ENCODE peak calls at places on chromosomes 11 and 22, in nine cellular contexts. H, U, F, N, D, E, Y, X and O are unnamed samples.

GRCh38 chr11:110433393-110434333 is 3.9 kb downstream of the FDX1 start:
- DNase-seq in H (no peak), U (no peak), F (no peak), N (no peak), D (no peak), E (no peak), Y (peak), X (peak), O (no peak)

GRCh38 chr22:38461414-38462081 is 6.3 kb upstream of the KDELR3 start:
- DNase-seq in H (peak), U (peak), F (peak), N (peak), D (peak), E (peak), Y (peak), X (peak), O (peak)

GRCh38 chr22:35434061-35434750 is 34.3 kb downstream of the MCM5 start:
- DNase-seq in H (no peak), U (no peak), F (no peak), N (no peak), D (no peak), E (no peak), Y (peak), X (no peak), O (no peak)

GRCh38 chr11:68870470-68870869 is 28.8 kb upstream of the CPT1A start:
- DNase-seq in H (no peak), U (no peak), F (no peak), N (no peak), D (no peak), E (no peak), Y (no peak), X (no peak), O (no peak)

GRCh38 chr11:75450236-75450635 is 17.2 kb upstream of the KLHL35 start:
- DNase-seq in H (no peak), U (no peak), F (no peak), N (no peak), D (no peak), E (no peak), Y (no peak), X (no peak), O (no peak)

GRCh38 chr11:66417000-66417399 is 3.8 kb upstream of the NPAS4 start:
- DNase-seq in H (no peak), U (no peak), F (no peak), N (no peak), D (no peak), E (no peak), Y (no peak), X (no peak), O (no peak)

GRCh38 chr11:107653077-107653476 is 58.8 kb downstream of the SLN start:
- DNase-seq in H (no peak), U (no peak), F (no peak), N (no peak), D (no peak), E (no peak), Y (no peak), X (no peak), O (no peak)

GRCh38 chr22:38243007-38243775 is 29.6 kb downstream of the TMEM184B start:
- DNase-seq in H (no peak), U (no peak), F (no peak), N (peak), D (peak), E (no peak), Y (peak), X (peak), O (peak)

GRCh38 chr11:90737328-90738050 is 514.6 kb upstream of the CHORDC1 start:
- DNase-seq in H (no peak), U (no peak), F (no peak), N (no peak), D (peak), E (no peak), Y (no peak), X (no peak), O (no peak)

DNA sequence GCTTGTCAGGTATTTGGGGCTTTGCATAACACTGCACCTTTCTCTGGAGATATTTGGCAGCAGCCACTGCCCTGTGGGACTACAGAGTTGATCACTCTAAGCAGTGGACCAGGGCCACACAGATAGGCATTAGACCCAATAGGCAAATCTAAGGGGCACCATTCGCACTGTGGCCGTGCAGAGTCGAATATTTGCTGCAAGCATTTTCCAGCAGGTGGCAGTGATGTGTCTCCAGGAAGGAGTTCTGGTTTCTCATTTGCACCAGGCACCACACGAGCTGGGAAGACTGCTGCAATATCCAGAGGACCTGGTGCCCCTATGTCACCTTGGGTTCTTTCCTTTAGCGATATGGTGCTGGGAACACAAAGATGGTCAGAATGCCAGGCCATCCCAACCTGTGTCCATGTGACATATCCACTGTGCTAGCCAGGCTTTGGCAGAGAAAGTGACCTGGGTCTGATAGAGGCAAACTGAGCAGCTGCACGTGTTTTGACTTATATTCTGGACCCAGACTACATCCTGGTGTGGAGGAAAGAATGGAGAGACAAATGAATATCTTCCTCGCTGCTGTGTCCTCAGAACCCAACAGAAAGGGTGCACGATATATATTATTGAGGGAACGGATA is 318.7 kb downstream of the BUD13 start:
- DNase-seq in H (no peak), U (no peak), F (no peak), N (no peak), D (peak), E (no peak), Y (peak), X (peak), O (no peak)
- TF ChIP-seq CTCF in H (peak), U (no peak), F (peak), N (peak), D (peak), E (peak), Y (peak), X (peak), O (no peak)

DNA sequence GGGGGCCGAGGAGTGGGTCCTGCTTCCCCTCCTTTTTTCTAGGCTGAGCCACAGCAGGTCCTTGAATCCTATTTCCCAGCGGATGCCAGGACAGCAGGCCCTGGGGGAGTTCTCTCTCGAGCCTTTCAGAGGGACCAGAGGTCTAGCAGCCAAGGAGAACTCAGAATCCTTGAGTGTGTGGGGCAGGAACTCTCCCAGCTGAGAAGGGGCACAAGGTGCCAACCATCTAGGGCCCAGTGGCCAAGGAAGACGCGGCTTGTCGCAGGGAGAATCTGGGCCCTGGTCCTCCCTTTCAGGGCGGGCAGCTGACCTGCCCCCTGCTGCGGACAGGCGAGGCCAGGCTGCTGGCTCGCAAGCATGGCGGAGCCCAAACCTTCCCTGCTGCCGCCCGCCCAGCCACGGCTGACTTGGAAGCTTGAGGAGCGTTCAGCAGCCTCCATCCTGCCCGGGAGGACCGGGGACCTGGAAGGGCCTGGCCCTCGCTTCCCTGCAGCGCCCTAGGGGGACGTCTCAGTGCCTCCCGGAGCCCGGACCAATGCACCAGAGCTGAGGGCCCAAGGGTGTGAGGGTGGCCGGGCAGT is 972 bp upstream of the TSSC4 start:
- DNase-seq in H (no peak), U (peak), F (no peak), N (no peak), D (peak), E (no peak), Y (no peak), X (no peak), O (no peak)
- H3K27ac ChIP-seq in H (peak), U (peak), F (peak), N (peak), D (peak), E (peak), Y (peak), X (peak), O (peak)

GRCh38 chr11:114892381-114893197 is 214.3 kb downstream of the NXPE2 start:
- DNase-seq in H (no peak), U (no peak), F (no peak), N (no peak), D (peak), E (no peak), Y (no peak), X (no peak), O (no peak)
- TF ChIP-seq CTCF in H (peak), U (no peak), F (no peak), N (peak), D (peak), E (no peak), Y (no peak), X (no peak), O (peak)

GRCh38 chr11:9748361-9748970 is 84.6 kb downstream of the SWAP70 start:
- DNase-seq in H (peak), U (peak), F (no peak), N (no peak), D (peak), E (peak), Y (peak), X (peak), O (no peak)

GRCh38 chr11:9747816-9748215 is 83.9 kb downstream of the SWAP70 start:
- DNase-seq in H (no peak), U (no peak), F (no peak), N (no peak), D (no peak), E (no peak), Y (no peak), X (no peak), O (no peak)

GRCh38 chr11:9750551-9750950 is 86.7 kb downstream of the SWAP70 start:
- DNase-seq in H (no peak), U (no peak), F (no peak), N (no peak), D (no peak), E (no peak), Y (no peak), X (no peak), O (no peak)

GRCh38 chr11:9745411-9746211 is 81.7 kb downstream of the SWAP70 start:
- DNase-seq in H (no peak), U (no peak), F (no peak), N (no peak), D (no peak), E (no peak), Y (no peak), X (no peak), O (no peak)

DNA sequence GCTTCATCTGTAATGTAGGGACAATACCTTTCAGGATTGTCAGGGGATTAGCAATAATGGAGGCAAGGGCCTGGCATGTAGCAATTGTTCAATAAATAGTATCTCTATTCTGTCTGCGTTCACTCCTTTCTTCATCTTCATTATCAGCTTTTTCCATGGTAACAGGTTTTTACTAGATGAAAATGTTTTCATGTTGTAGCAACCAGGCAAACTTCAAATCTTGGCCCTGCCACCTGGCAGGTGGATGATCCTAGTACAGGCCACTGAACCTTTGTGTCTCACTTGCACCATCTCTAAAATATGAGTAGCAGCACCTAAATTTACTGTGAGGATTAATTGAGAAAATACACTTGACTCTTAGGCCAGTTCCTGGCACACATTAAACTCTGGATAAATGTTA is 83.4 kb downstream of the SWAP70 start:
- DNase-seq in H (no peak), U (no peak), F (no peak), N (no peak), D (no peak), E (no peak), Y (no peak), X (no peak), O (no peak)
- H3K27ac ChIP-seq in H (no peak), U (no peak), F (no peak), N (no peak), D (no peak), E (no peak), Y (no peak), X (no peak), O (no peak)

GRCh38 chr11:19323502-19323901 is 82.8 kb upstream of the E2F8 start:
- DNase-seq in H (no peak), U (no peak), F (no peak), N (no peak), D (no peak), E (no peak), Y (no peak), X (no peak), O (no peak)

GRCh38 chr11:19329910-19330309 is 89.2 kb upstream of the E2F8 start:
- DNase-seq in H (no peak), U (no peak), F (no peak), N (no peak), D (no peak), E (no peak), Y (no peak), X (no peak), O (no peak)

GRCh38 chr11:19327280-19327679 is 86.5 kb upstream of the E2F8 start:
- DNase-seq in H (no peak), U (no peak), F (no peak), N (no peak), D (no peak), E (no peak), Y (no peak), X (no peak), O (no peak)

GRCh38 chr11:19328586-19329311 is 88.0 kb upstream of the E2F8 start:
- DNase-seq in H (no peak), U (no peak), F (no peak), N (no peak), D (no peak), E (no peak), Y (no peak), X (no peak), O (no peak)

GRCh38 chr11:19326499-19326898 is 85.8 kb upstream of the E2F8 start:
- DNase-seq in H (no peak), U (no peak), F (no peak), N (no peak), D (no peak), E (no peak), Y (peak), X (peak), O (no peak)
- TF ChIP-seq CTCF in H (peak), U (no peak), F (no peak), N (peak), D (no peak), E (no peak), Y (peak), X (peak), O (no peak)

DNA sequence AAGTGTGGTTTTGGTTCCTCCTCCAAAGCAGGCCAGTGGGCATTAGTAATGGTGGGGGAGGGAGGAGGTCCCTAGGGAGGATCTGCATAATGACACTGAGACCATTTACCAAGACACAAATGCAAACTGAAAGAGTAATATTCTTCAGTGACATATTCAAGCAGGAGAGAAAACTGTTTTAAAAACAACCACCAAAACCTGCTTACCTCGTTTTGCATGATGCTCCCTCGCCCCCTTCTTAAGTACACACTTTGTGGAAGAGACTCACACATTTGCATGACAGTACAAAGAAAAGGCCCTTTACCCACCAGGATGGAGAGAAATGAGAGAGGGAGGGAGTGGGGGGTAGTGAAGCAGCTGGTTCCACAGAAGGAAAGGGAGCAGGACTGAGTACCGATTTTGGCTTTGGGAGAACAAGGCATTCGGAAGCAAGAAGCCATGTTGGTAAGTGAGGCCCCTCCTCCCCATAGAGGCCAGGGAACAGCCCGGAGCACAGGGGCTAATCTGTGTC is 13.0 kb upstream of the OPCML start:
- DNase-seq in H (no peak), U (no peak), F (no peak), N (no peak), D (no peak), E (no peak), Y (no peak), X (no peak), O (no peak)
- H3K27ac ChIP-seq in H (no peak), U (no peak), F (no peak), N (no peak), D (no peak), E (no peak), Y (no peak), X (no peak), O (no peak)

DNA sequence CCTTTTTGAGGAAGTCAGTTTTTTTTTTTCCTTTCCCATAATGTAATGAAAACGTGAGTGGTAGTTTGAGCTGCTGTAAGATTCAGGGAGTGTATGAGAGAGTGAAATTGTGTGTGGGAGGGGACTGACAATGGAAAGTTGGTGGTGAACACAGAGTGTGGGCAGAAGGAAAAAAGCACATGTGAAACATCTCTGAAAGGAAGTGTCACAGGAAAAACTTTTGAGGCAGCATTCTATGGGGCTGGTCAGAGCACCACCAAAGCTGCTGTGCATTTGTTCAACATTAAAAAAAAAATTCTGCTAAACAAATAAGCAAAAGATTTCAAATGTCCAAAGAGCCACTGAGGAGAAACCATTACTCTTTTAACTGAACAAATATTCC is 154.4 kb downstream of the MAML2 start:
- DNase-seq in H (no peak), U (peak), F (no peak), N (no peak), D (no peak), E (no peak), Y (peak), X (peak), O (no peak)
- TF ChIP-seq CTCF in H (no peak), U (no peak), F (no peak), N (no peak), D (no peak), E (no peak), Y (no peak), X (no peak), O (no peak)

GRCh38 chr11:67627788-67628624 is 1.7 kb downstream of the NUDT8 start:
- DNase-seq in H (no peak), U (no peak), F (no peak), N (no peak), D (no peak), E (peak), Y (no peak), X (no peak), O (no peak)
- H3K27ac ChIP-seq in H (no peak), U (no peak), F (no peak), N (no peak), D (no peak), E (no peak), Y (no peak), X (no peak), O (peak)

GRCh38 chr22:46637711-46638600 is 17.8 kb downstream of the GRAMD4 start:
- DNase-seq in H (no peak), U (no peak), F (no peak), N (no peak), D (no peak), E (no peak), Y (no peak), X (no peak), O (no peak)

GRCh38 chr22:46634011-46634699 is 14.0 kb downstream of the GRAMD4 start:
- DNase-seq in H (no peak), U (no peak), F (no peak), N (no peak), D (no peak), E (peak), Y (peak), X (no peak), O (no peak)

GRCh38 chr22:46633334-46633890 is 13.2 kb downstream of the GRAMD4 start:
- DNase-seq in H (no peak), U (no peak), F (no peak), N (no peak), D (no peak), E (peak), Y (no peak), X (no peak), O (no peak)

GRCh38 chr22:46636221-46637002 is 16.2 kb downstream of the GRAMD4 start:
- DNase-seq in H (no peak), U (no peak), F (no peak), N (no peak), D (no peak), E (no peak), Y (no peak), X (no peak), O (no peak)

GRCh38 chr22:46635756-46636155 is 15.6 kb downstream of the GRAMD4 start:
- DNase-seq in H (no peak), U (no peak), F (no peak), N (no peak), D (peak), E (no peak), Y (no peak), X (no peak), O (no peak)
- TF ChIP-seq CTCF in H (no peak), U (no peak), F (no peak), N (no peak), D (peak), E (no peak), Y (no peak), X (no peak), O (no peak)